ENCODE peak calls at places on chromosome 20, in six cellular contexts. S, A, X, U, Y and G are unnamed samples.

GRCh38 chr20:22752324-22752723 is 168.0 kb upstream of the FOXA2 start:
- DNase-seq in U (no peak), S (no peak), X (no peak), Y (no peak), A (no peak), G (no peak)

GRCh38 chr20:33408716-33409654 is 7.7 kb upstream of the CDK5RAP1 start:
- DNase-seq in S (no peak), X (no peak), A (no peak), Y (no peak), U (no peak), G (no peak)

GRCh38 chr20:59042796-59043621 is 423 bp upstream of the PRELID3B start:
- DNase-seq in A (peak; percentile 96), Y (peak; percentile 91), S (peak; percentile 97), X (peak; percentile 92), U (peak; percentile 96), G (peak; percentile 87)

GRCh38 chr20:59151391-59151790 is 12.2 kb upstream of the ZNF831 start:
- DNase-seq in S (no peak), A (no peak), U (no peak), X (no peak), Y (no peak), G (peak; percentile 64)

GRCh38 chr20:59783020-59784010 is 150.1 kb downstream of the SYCP2 start:
- DNase-seq in A (peak; percentile 66), X (peak; percentile 35), Y (peak; percentile 39), U (no peak), S (peak; percentile 88), G (no peak)

GRCh38 chr20:37539424-37539823 is 11.7 kb upstream of the BLCAP start:
- DNase-seq in Y (no peak), U (no peak), A (no peak), X (no peak), S (no peak), G (no peak)

GRCh38 chr20:39195495-39196129 is 233.5 kb downstream of the DHX35 start:
- DNase-seq in U (no peak), X (no peak), Y (no peak), A (no peak), S (no peak), G (no peak)

GRCh38 chr20:33578510-33578909 is 83.6 kb upstream of the C20orf144 start:
- DNase-seq in Y (peak; percentile 21), X (peak; percentile 58), A (no peak), U (no peak), S (no peak), G (no peak)

GRCh38 chr20:57405236-57406016 is 14.2 kb downstream of the RBM38 start:
- DNase-seq in U (no peak), A (no peak), X (no peak), Y (no peak), S (no peak), G (no peak)

GRCh38 chr20:20498081-20498861 is 130.4 kb downstream of the INSM1 start:
- DNase-seq in A (no peak), S (no peak), X (peak; percentile 65), U (no peak), Y (no peak), G (no peak)

GRCh38 chr20:3276400-3277015 is 37.5 kb upstream of the SLC4A11 start:
- DNase-seq in Y (no peak), S (no peak), X (peak; percentile 27), A (no peak), U (no peak), G (no peak)

GRCh38 chr20:15220778-15221565 is 883.6 kb upstream of the FLRT3 start:
- DNase-seq in S (no peak), Y (no peak), X (no peak), A (no peak), U (no peak), G (no peak)

GRCh38 chr20:48470141-48470540 is 357.7 kb downstream of the PREX1 start:
- DNase-seq in S (no peak), U (no peak), Y (no peak), X (no peak), A (no peak), G (no peak)

GRCh38 chr20:59605691-59606364 is 1.5 kb downstream of the PHACTR3 start:
- DNase-seq in U (no peak), S (no peak), X (no peak), A (no peak), Y (no peak), G (no peak)

GRCh38 chr20:36773123-36773547 is 428 bp downstream of the DSN1 start:
- DNase-seq in Y (no peak), A (no peak), X (peak; percentile 11), U (no peak), S (no peak), G (no peak)

GRCh38 chr20:8535403-8536003 is 403.4 kb downstream of the PLCB1 start:
- DNase-seq in U (no peak), Y (no peak), A (no peak), X (peak; percentile 19), S (no peak), G (no peak)

GRCh38 chr20:57707849-57708693 is 1.7 kb downstream of the PMEPA1 start:
- DNase-seq in Y (no peak), A (no peak), S (no peak), U (no peak), X (no peak), G (no peak)

GRCh38 chr20:24677626-24678328 is 208.3 kb downstream of the SYNDIG1 start:
- DNase-seq in Y (no peak), A (no peak), U (peak; percentile 34), S (no peak), X (no peak), G (no peak)

GRCh38 chr20:11012975-11013374 is 339.2 kb upstream of the JAG1 start:
- DNase-seq in X (peak; percentile 85), Y (no peak), A (no peak), U (no peak), S (no peak), G (no peak)

GRCh38 chr20:25856256-25856884 is 159.7 kb upstream of the ZNF337 start:
- DNase-seq in X (no peak), A (no peak), Y (no peak), S (no peak), U (no peak), G (no peak)

GRCh38 chr20:20215976-20216727 is 151.8 kb upstream of the INSM1 start:
- DNase-seq in Y (peak; percentile 66), U (no peak), X (no peak), A (no peak), S (no peak), G (no peak)

GRCh38 chr20:62620624-62621023 is 21.7 kb upstream of the SLCO4A1 start:
- DNase-seq in Y (no peak), X (no peak), A (no peak), U (no peak), S (no peak), G (no peak)
- H3K4me1 ChIP-seq in Y (peaks cover 67% of the 10 kb centered on the region), X (peaks cover 3% of the 10 kb centered on the region), A (peaks cover 46% of the 10 kb centered on the region), U (peaks cover 16% of the 10 kb centered on the region), S (peaks cover 41% of the 10 kb centered on the region), G (peaks cover 12% of the 10 kb centered on the region)

DNA sequence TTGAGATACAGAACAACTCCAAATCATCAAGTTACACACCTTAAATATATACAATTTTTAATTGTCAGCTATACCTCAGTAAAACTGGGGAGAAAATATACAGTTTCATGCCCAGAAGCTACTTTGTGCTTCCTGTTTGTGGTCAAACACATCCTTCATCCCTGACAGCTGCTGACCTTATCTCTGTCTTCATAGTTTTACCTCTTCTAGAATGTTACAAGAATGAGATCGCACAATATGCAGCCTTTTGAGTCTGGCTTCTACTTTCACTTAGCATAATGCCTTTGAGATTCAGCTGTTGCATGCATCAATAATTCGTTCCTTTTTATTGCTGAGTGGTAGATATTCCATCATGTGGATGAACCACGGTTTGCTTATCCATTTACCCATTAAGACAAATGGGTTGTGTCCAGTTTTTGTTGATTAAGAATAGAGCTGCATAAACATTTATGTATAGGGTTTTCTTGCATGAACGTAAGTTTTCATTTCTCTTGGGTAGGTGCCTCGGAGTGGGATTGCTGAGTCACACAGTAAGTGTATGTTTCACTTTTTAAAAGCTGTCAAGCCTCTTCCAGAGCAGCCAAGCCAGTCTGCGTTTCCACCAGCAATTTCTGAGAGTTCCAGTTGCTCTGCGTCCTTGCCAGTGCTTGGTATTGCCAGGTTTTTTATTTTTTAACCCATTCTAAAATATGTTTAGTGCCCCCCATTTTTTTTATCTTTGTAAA is 86.6 kb upstream of the PAX1 start:
- DNase-seq in A (no peak), S (no peak), X (no peak), Y (no peak), U (no peak), G (no peak)
- H3K4me3 ChIP-seq in A (no peak overlapping the region), S (no peak overlapping the region), X (no peak overlapping the region), Y (no peak overlapping the region), U (no peak overlapping the region), G (no peak overlapping the region)

DNA sequence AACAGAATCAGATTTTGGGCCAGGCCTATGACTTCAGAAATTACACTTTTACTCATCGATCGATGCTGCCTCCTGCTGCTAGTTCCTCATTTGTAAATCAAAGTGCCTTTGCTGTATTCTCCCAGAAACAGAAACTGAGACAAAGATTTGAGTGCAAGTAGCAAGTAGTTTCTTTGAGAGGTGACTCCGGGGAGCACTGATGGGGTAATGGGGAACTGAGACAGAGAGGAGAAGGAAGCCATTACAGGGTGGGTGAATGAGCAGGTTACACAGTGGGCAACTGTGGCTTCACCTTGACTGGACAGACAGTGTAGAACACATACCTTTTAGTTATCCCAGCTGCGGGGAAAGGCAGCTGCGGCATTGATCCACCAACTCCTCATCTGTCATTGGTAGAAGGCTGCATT is 9.7 kb upstream of the CD40 start:
- DNase-seq in A (no peak), S (no peak), X (no peak), U (no peak), Y (no peak), G (no peak)
- TF ChIP-seq CTCF in A (no peak), S (no peak), X (no peak), U (no peak), Y (no peak), G (no peak)

GRCh38 chr20:50921055-50921454 is 10.2 kb downstream of the ADNP start:
- DNase-seq in S (no peak), Y (no peak), A (no peak), X (peak; percentile 43), U (no peak), G (no peak)

GRCh38 chr20:50919567-50919966 is 11.7 kb downstream of the ADNP start:
- DNase-seq in U (peak; percentile 82), Y (no peak), X (peak; percentile 68), S (no peak), A (peak; percentile 35), G (no peak)

GRCh38 chr20:50924261-50924660 is 7.0 kb downstream of the ADNP start:
- DNase-seq in Y (no peak), A (no peak), S (no peak), X (peak; percentile 54), U (no peak), G (no peak)

GRCh38 chr20:50918403-50918802 is 12.8 kb downstream of the ADNP start:
- DNase-seq in A (no peak), S (no peak), Y (no peak), U (no peak), X (peak; percentile 83), G (no peak)

DNA sequence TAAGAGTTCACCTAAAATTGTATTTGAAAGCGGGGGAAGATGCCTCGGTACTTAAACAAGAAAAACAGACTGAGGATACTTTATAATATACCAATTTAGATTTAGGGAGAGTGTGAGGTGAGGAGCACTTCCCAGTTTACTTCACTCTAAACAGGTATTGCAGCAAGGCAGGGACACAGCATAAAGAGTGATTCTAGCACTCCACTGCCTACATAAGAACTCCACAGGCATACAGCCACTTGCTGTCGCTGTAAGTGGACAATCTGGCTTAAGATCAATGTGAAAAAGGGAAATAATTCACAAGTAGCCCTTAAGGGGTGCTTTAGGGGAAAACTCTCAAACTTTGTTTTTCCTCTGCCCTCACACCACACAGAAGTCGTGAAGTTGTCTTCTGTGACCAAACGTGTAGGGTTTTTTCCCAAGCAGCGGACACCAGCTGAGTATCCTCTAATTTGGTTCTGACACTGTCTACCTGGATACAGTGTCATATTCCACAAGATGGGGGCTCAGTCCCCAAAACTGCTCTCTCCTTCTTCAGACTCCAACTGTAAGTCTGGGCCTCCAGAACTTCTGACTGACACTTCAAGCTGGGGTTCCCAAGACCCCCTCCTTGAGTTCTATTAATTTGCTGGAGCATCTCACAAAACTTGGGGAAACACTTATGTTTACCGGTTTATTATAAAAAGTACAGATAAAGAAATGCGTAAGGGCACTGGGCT is 9.3 kb downstream of the ADNP start:
- DNase-seq in X (no peak), A (no peak), S (no peak), U (no peak), Y (no peak), G (no peak)
- H3K4me1 ChIP-seq in X (peaks cover 16% of the 10 kb centered on the region), A (peaks cover 93% of the 10 kb centered on the region), S (peaks cover 15% of the 10 kb centered on the region), U (peaks cover 55% of the 10 kb centered on the region), Y (peaks cover 97% of the 10 kb centered on the region), G (peaks cover 4% of the 10 kb centered on the region)